ENCODE peak calls at places on chromosomes 3 and 15, in seven cellular contexts. E, Z, H, A, P, M and W are unnamed samples.

GRCh38 chr15:72797338-72797689 is 13.8 kb upstream of the ADPGK start:
- DNase-seq in E (no peak), Z (no peak), H (no peak), A (peak), P (no peak), M (peak), W (no peak)

GRCh38 chr3:197308591-197308990 is 10.2 kb upstream of the DLG1 start:
- DNase-seq in E (no peak), Z (peak), H (no peak), A (no peak), P (no peak), M (no peak), W (peak)

GRCh38 chr3:101146946-101147345 is 153.7 kb upstream of the ABI3BP start:
- DNase-seq in E (no peak), Z (no peak), H (no peak), A (no peak), P (no peak), M (no peak), W (no peak)

GRCh38 chr3:153601422-153601853 is 439.4 kb downstream of the RAP2B start:
- DNase-seq in E (no peak), Z (no peak), H (no peak), A (peak), P (no peak), M (no peak), W (no peak)

GRCh38 chr3:57079221-57079831 is 18.9 kb downstream of the SPATA12 start:
- DNase-seq in E (no peak), Z (peak), H (no peak), A (peak), P (no peak), M (no peak), W (no peak)

GRCh38 chr15:63188247-63188936 is 1.0 kb upstream of the RAB8B start:
- DNase-seq in E (no peak), Z (no peak), H (no peak), A (no peak), P (no peak), M (no peak), W (no peak)

GRCh38 chr3:97949110-97949485 is 23.1 kb downstream of the RIOX2 start:
- DNase-seq in E (no peak), Z (no peak), H (no peak), A (no peak), P (no peak), M (peak), W (no peak)

GRCh38 chr3:69698728-69699127 is 40.5 kb upstream of the MITF start:
- DNase-seq in E (no peak), Z (no peak), H (no peak), A (no peak), P (no peak), M (no peak), W (peak)

GRCh38 chr3:29409409-29409808 is 128.5 kb downstream of the RBMS3 start:
- DNase-seq in E (no peak), Z (no peak), H (no peak), A (no peak), P (no peak), M (no peak), W (no peak)

GRCh38 chr3:139538733-139539132 is 809 bp downstream of the RBP1 start:
- DNase-seq in E (no peak), Z (peak), H (no peak), A (peak), P (no peak), M (peak), W (no peak)

GRCh38 chr3:182544542-182544941 is 248.8 kb upstream of the ATP11B start:
- DNase-seq in E (no peak), Z (no peak), H (no peak), A (no peak), P (no peak), M (no peak), W (no peak)

GRCh38 chr3:189121088-189121487 is 50.7 kb upstream of the TPRG1 start:
- DNase-seq in E (no peak), Z (no peak), H (no peak), A (no peak), P (no peak), M (no peak), W (peak)

GRCh38 chr15:52069559-52069958 is 43.0 kb downstream of the BCL2L10 start:
- DNase-seq in E (no peak), Z (no peak), H (no peak), A (no peak), P (no peak), M (no peak), W (no peak)

GRCh38 chr3:179898024-179898423 is 138.7 kb downstream of the PEX5L start:
- DNase-seq in E (no peak), Z (no peak), H (no peak), A (peak), P (no peak), M (no peak), W (peak)

GRCh38 chr15:57253082-57253481 is 123.2 kb upstream of the CGNL1 start:
- DNase-seq in E (no peak), Z (no peak), H (no peak), A (no peak), P (no peak), M (no peak), W (no peak)

GRCh38 chr15:59437777-59438574 is at the start of gene FAM81A:
- DNase-seq in E (peak), Z (peak), H (peak), A (peak), P (peak), M (peak), W (peak)

GRCh38 chr3:140629351-140630137 is 48.3 kb upstream of the TRIM42 start:
- DNase-seq in E (peak), Z (no peak), H (no peak), A (no peak), P (no peak), M (peak), W (peak)

GRCh38 chr3:37712918-37713819 is 148.5 kb upstream of the CTDSPL start:
- DNase-seq in E (no peak), Z (peak), H (no peak), A (no peak), P (no peak), M (no peak), W (peak)

GRCh38 chr3:183745300-183746098 is 47.9 kb downstream of the YEATS2 start:
- DNase-seq in E (no peak), Z (no peak), H (no peak), A (no peak), P (no peak), M (no peak), W (no peak)

GRCh38 chr15:39828374-39828931 is 45.8 kb upstream of the FSIP1 start:
- DNase-seq in E (peak), Z (no peak), H (no peak), A (peak), P (no peak), M (peak), W (peak)

GRCh38 chr3:187040637-187041361 is 98.5 kb downstream of the RPL39L start:
- DNase-seq in E (no peak), Z (no peak), H (no peak), A (no peak), P (no peak), M (no peak), W (peak)

GRCh38 chr3:146280859-146281258 is 30.0 kb upstream of the PLSCR4 start:
- DNase-seq in E (peak), Z (no peak), H (no peak), A (no peak), P (no peak), M (no peak), W (no peak)

GRCh38 chr3:100880072-100880471 is 113.1 kb downstream of the ABI3BP start:
- DNase-seq in E (no peak), Z (no peak), H (no peak), A (no peak), P (no peak), M (no peak), W (no peak)

GRCh38 chr3:131260525-131260924 is 121.0 kb upstream of the NUDT16 start:
- DNase-seq in E (no peak), Z (no peak), H (no peak), A (no peak), P (no peak), M (no peak), W (no peak)

GRCh38 chr3:5126586-5126985 is 4.5 kb downstream of the ARL8B start:
- DNase-seq in E (no peak), Z (no peak), H (no peak), A (no peak), P (no peak), M (no peak), W (no peak)

GRCh38 chr3:123349201-123349535 is 99.7 kb downstream of the ADCY5 start:
- DNase-seq in E (no peak), Z (no peak), H (no peak), A (no peak), P (no peak), M (no peak), W (peak)

GRCh38 chr15:35168464-35168863 is 83.4 kb upstream of the NANOGP8 start:
- DNase-seq in E (peak), Z (no peak), H (no peak), A (no peak), P (no peak), M (no peak), W (peak)

GRCh38 chr3:47004369-47005211 is 25.1 kb downstream of the NBEAL2 start:
- DNase-seq in E (no peak), Z (peak), H (no peak), A (no peak), P (no peak), M (no peak), W (no peak)

GRCh38 chr3:111246967-111247760 is 175.5 kb downstream of the NECTIN3 start:
- DNase-seq in E (peak), Z (no peak), H (no peak), A (no peak), P (no peak), M (no peak), W (peak)

GRCh38 chr15:43977072-43977884 is 150.5 kb downstream of the WDR76 start:
- DNase-seq in E (no peak), Z (no peak), H (no peak), A (no peak), P (no peak), M (no peak), W (peak)

GRCh38 chr3:81910244-81910852 is 148.9 kb upstream of the GBE1 start:
- DNase-seq in E (peak), Z (no peak), H (no peak), A (peak), P (no peak), M (peak), W (peak)